ENCODE peak calls at places on chromosomes 3 and 15, in ten cellular contexts. O is GM23338; Z is stimulated activated CD4-positive, alpha-beta T cell treated with anti-CD3 and anti-CD28 coated beads, Interleukin-1b, Interleukin-23, amount 100 ng/mL, for 48 hours; G is neural progenitor cell; Y is adrenal gland; H is effector memory CD8-positive, alpha-beta T cell; B is HCT116; S is AG04450; T is SJSA1; V is activated CD4-positive, alpha-beta memory T cell treated with anti-CD3 and anti-CD28 coated beads, Interleukin-2, amount 10 ng/mL, durations not matched to agents 7 days and 5 days. N is an unnamed sample.

GRCh38 chr3:111594205-111594604 is 941 bp downstream of the ZBED2 start:
- DNase-seq in H (no peak), S (peak), Y (no peak), O (no peak), Z (no peak), T (peak), G (no peak), B (no peak), V (no peak), N (no peak)

GRCh38 chr3:128572644-128573105 is 77.9 kb downstream of the RPN1 start:
- DNase-seq in H (peak), S (no peak), Z (peak), B (peak), V (peak), T (no peak), O (peak), G (peak), Y (no peak), N (no peak)

GRCh38 chr15:100017140-100017539 is 283.9 kb upstream of the LYSMD4 start:
- DNase-seq in O (no peak), Z (no peak), T (no peak), V (no peak), G (no peak), Y (no peak), B (no peak), H (no peak), S (no peak), N (no peak)

GRCh38 chr3:148513066-148513671 is 184.5 kb upstream of the AGTR1 start:
- DNase-seq in O (no peak), T (no peak), Y (no peak), V (no peak), S (no peak), G (no peak), H (no peak), B (no peak), Z (no peak), N (no peak)

GRCh38 chr3:194620192-194620591 is 13.0 kb downstream of the TMEM44 start:
- DNase-seq in Y (no peak), H (no peak), Z (no peak), O (no peak), G (no peak), V (no peak), B (no peak), S (no peak), T (no peak), N (no peak)

GRCh38 chr3:67381667-67382272 is 272.6 kb downstream of the SUCLG2 start:
- DNase-seq in H (no peak), Y (no peak), B (no peak), T (no peak), S (no peak), Z (no peak), G (peak), O (peak), V (no peak), N (peak)

GRCh38 chr3:59433546-59433945 is 383.7 kb upstream of the CFAP20DC start:
- DNase-seq in Y (no peak), O (no peak), V (no peak), Z (no peak), S (no peak), T (no peak), H (no peak), B (no peak), G (no peak), N (no peak)

GRCh38 chr15:42065008-42065407 is 29.4 kb downstream of the PLA2G4D start:
- DNase-seq in O (no peak), Z (no peak), B (no peak), T (no peak), S (no peak), H (no peak), G (no peak), Y (peak), V (no peak), N (no peak)

GRCh38 chr3:19946832-19947548 is at the start of gene RAB5A:
- DNase-seq in Z (peak), V (peak), Y (peak), H (peak), S (peak), B (peak), O (peak), G (peak), T (peak), N (peak)

GRCh38 chr3:67335813-67336212 is 318.6 kb downstream of the SUCLG2 start:
- DNase-seq in B (no peak), O (no peak), T (no peak), G (no peak), V (no peak), Z (no peak), Y (no peak), S (no peak), H (no peak), N (no peak)

GRCh38 chr3:57130426-57131209 is 34.5 kb downstream of the IL17RD start:
- DNase-seq in H (no peak), Y (no peak), G (peak), O (peak), V (no peak), Z (no peak), S (no peak), B (no peak), T (no peak), N (peak)

GRCh38 chr15:42100021-42100800 is 5.8 kb upstream of the PLA2G4D start:
- DNase-seq in B (no peak), S (no peak), V (no peak), Z (no peak), T (peak), Y (no peak), H (no peak), G (no peak), O (no peak), N (no peak)

GRCh38 chr15:87686308-87686707 is 570.2 kb downstream of the NTRK3 start:
- DNase-seq in H (no peak), Z (no peak), B (no peak), S (no peak), V (no peak), O (no peak), G (no peak), Y (no peak), T (no peak), N (no peak)

GRCh38 chr15:66679657-66680108 is 22.4 kb upstream of the SMAD6 start:
- DNase-seq in Y (no peak), T (no peak), G (peak), S (no peak), H (no peak), V (no peak), O (peak), B (no peak), Z (no peak), N (no peak)

GRCh38 chr3:139561959-139562676 is 22.6 kb upstream of the RBP1 start:
- DNase-seq in Z (no peak), B (peak), Y (peak), H (no peak), O (peak), S (peak), T (no peak), G (peak), V (no peak), N (peak)

N was measured in NCI-H510A treated with DMSO at 0.1 percent for 48 hours.